ENCODE peak calls at places on chromosomes 11 and 22, in six cellular contexts. One of them, this sample, is unnamed.

GRCh38 chr22:31952459-31952858 is 8.1 kb downstream of the YWHAH start:
- DNase-seq in GM04504: peak
- DNase-seq in chondrocyte: no peak
- DNase-seq in lung: no peak
- DNase-seq in stimulated activated CD4-positive, alpha-beta T cell treated with anti-CD3 and anti-CD28 coated beads, Interleukin-4, amount 100 ng/mL, for 4 hours: no peak
- DNase-seq in stimulated activated CD8-positive, alpha-beta memory T cell treated with anti-CD3 and anti-CD28 coated beads, Interleukin-4, amount 100 ng/mL, for 48 hours: no peak
- DNase-seq in this sample: peak

GRCh38 chr11:21472256-21472655 is 720.6 kb upstream of the ANO5 start:
- DNase-seq in GM04504: no peak
- DNase-seq in chondrocyte: no peak
- DNase-seq in lung: no peak
- DNase-seq in stimulated activated CD4-positive, alpha-beta T cell treated with anti-CD3 and anti-CD28 coated beads, Interleukin-4, amount 100 ng/mL, for 4 hours: no peak
- DNase-seq in stimulated activated CD8-positive, alpha-beta memory T cell treated with anti-CD3 and anti-CD28 coated beads, Interleukin-4, amount 100 ng/mL, for 48 hours: no peak
- DNase-seq in this sample: no peak

GRCh38 chr11:10750838-10751580 is at the start of gene CTR9:
- DNase-seq in GM04504: peak
- DNase-seq in chondrocyte: peak
- DNase-seq in lung: peak
- DNase-seq in stimulated activated CD4-positive, alpha-beta T cell treated with anti-CD3 and anti-CD28 coated beads, Interleukin-4, amount 100 ng/mL, for 4 hours: peak
- DNase-seq in stimulated activated CD8-positive, alpha-beta memory T cell treated with anti-CD3 and anti-CD28 coated beads, Interleukin-4, amount 100 ng/mL, for 48 hours: peak
- DNase-seq in this sample: peak

GRCh38 chr11:58057481-58057880 is 26.7 kb downstream of the OR6Q1 start:
- DNase-seq in GM04504: no peak
- DNase-seq in chondrocyte: no peak
- DNase-seq in lung: no peak
- DNase-seq in stimulated activated CD4-positive, alpha-beta T cell treated with anti-CD3 and anti-CD28 coated beads, Interleukin-4, amount 100 ng/mL, for 4 hours: no peak
- DNase-seq in stimulated activated CD8-positive, alpha-beta memory T cell treated with anti-CD3 and anti-CD28 coated beads, Interleukin-4, amount 100 ng/mL, for 48 hours: no peak
- DNase-seq in this sample: peak

GRCh38 chr11:76208829-76209670 is 2.7 kb upstream of the WNT11 start:
- DNase-seq in GM04504: no peak
- DNase-seq in chondrocyte: no peak
- DNase-seq in lung: peak
- DNase-seq in stimulated activated CD4-positive, alpha-beta T cell treated with anti-CD3 and anti-CD28 coated beads, Interleukin-4, amount 100 ng/mL, for 4 hours: peak
- DNase-seq in stimulated activated CD8-positive, alpha-beta memory T cell treated with anti-CD3 and anti-CD28 coated beads, Interleukin-4, amount 100 ng/mL, for 48 hours: peak
- DNase-seq in this sample: peak

GRCh38 chr11:120717623-120718022 is 206.1 kb downstream of the GRIK4 start:
- DNase-seq in GM04504: no peak
- DNase-seq in chondrocyte: no peak
- DNase-seq in lung: no peak
- DNase-seq in stimulated activated CD4-positive, alpha-beta T cell treated with anti-CD3 and anti-CD28 coated beads, Interleukin-4, amount 100 ng/mL, for 4 hours: no peak
- DNase-seq in stimulated activated CD8-positive, alpha-beta memory T cell treated with anti-CD3 and anti-CD28 coated beads, Interleukin-4, amount 100 ng/mL, for 48 hours: no peak
- DNase-seq in this sample: no peak

GRCh38 chr11:70364745-70365535 is 33.4 kb upstream of the CTTN start:
- DNase-seq in GM04504: no peak
- DNase-seq in chondrocyte: no peak
- DNase-seq in lung: no peak
- DNase-seq in stimulated activated CD4-positive, alpha-beta T cell treated with anti-CD3 and anti-CD28 coated beads, Interleukin-4, amount 100 ng/mL, for 4 hours: peak
- DNase-seq in stimulated activated CD8-positive, alpha-beta memory T cell treated with anti-CD3 and anti-CD28 coated beads, Interleukin-4, amount 100 ng/mL, for 48 hours: peak
- DNase-seq in this sample: no peak

GRCh38 chr22:38141574-38141973 is 31.1 kb upstream of the BAIAP2L2 start:
- DNase-seq in GM04504: no peak
- DNase-seq in chondrocyte: no peak
- DNase-seq in lung: no peak
- DNase-seq in stimulated activated CD4-positive, alpha-beta T cell treated with anti-CD3 and anti-CD28 coated beads, Interleukin-4, amount 100 ng/mL, for 4 hours: no peak
- DNase-seq in stimulated activated CD8-positive, alpha-beta memory T cell treated with anti-CD3 and anti-CD28 coated beads, Interleukin-4, amount 100 ng/mL, for 48 hours: no peak
- DNase-seq in this sample: no peak

GRCh38 chr11:91664521-91664920 is 560.1 kb upstream of the FAT3 start:
- DNase-seq in GM04504: no peak
- DNase-seq in chondrocyte: no peak
- DNase-seq in lung: no peak
- DNase-seq in stimulated activated CD4-positive, alpha-beta T cell treated with anti-CD3 and anti-CD28 coated beads, Interleukin-4, amount 100 ng/mL, for 4 hours: no peak
- DNase-seq in stimulated activated CD8-positive, alpha-beta memory T cell treated with anti-CD3 and anti-CD28 coated beads, Interleukin-4, amount 100 ng/mL, for 48 hours: no peak
- DNase-seq in this sample: no peak

This sample was measured in myocyte.